ENCODE peak calls at places on chromosomes 6 and 20, in four cellular contexts. Y is DMS79; C is stimulated activated CD4-positive, alpha-beta T cell treated with anti-CD3 and anti-CD28 coated beads, Interleukin-12 subunit alpha, Interleukin-12 subunit beta, amount 100 ng/mL, for 4 hours; R is astrocyte of the cerebellum. U is an unnamed sample.

GRCh38 chr20:42419814-42420532 is 769.7 kb downstream of the PTPRT start:
- DNase-seq in R (no peak), Y (no peak), C (no peak), U (no peak)

GRCh38 chr20:4601630-4602296 is 119.9 kb upstream of the PRND start:
- DNase-seq in C (no peak), R (no peak), Y (peak; percentile 20), U (no peak)

GRCh38 chr6:162442675-162443074 is 284.9 kb downstream of the PRKN start:
- DNase-seq in R (peak; percentile 3), C (no peak), Y (no peak), U (peak; percentile 60)

GRCh38 chr6:21846541-21847451 is 253.2 kb downstream of the SOX4 start:
- DNase-seq in Y (peak; percentile 74), R (no peak), C (no peak), U (peak; percentile 87)

GRCh38 chr6:106119526-106119925 is 33.4 kb downstream of the PRDM1 start:
- DNase-seq in C (no peak), R (no peak), Y (no peak), U (no peak)

GRCh38 chr20:32681175-32682084 is 7.7 kb upstream of the C20orf203 start:
- DNase-seq in R (no peak), Y (peak; percentile 48), C (no peak), U (peak; percentile 83)

GRCh38 chr6:137901454-137901853 is 34.4 kb downstream of the TNFAIP3 start:
- DNase-seq in Y (no peak), C (no peak), R (no peak), U (no peak)

GRCh38 chr6:78867370-78868040 is at the start of gene IRAK1BP1:
- DNase-seq in Y (peak; percentile 86), C (peak; percentile 74), R (peak; percentile 32), U (peak; percentile 90)

GRCh38 chr20:62558779-62559178 is 83.0 kb upstream of the GATA5 start:
- DNase-seq in C (no peak), Y (no peak), R (no peak), U (no peak)

GRCh38 chr6:42774201-42774600 is 7.7 kb upstream of the BICRAL start:
- DNase-seq in R (no peak), Y (no peak), C (peak; percentile 23), U (no peak)

GRCh38 chr20:36717657-36718056 is 28.2 kb downstream of the NDRG3 start:
- DNase-seq in Y (no peak), C (no peak), R (no peak), U (no peak)

GRCh38 chr20:16417001-16417400 is 156.2 kb downstream of the KIF16B start:
- DNase-seq in R (no peak), Y (no peak), C (no peak), U (no peak)

GRCh38 chr20:47809561-47809960 is 24.3 kb upstream of the SULF2 start:
- DNase-seq in R (no peak), C (no peak), Y (no peak), U (no peak)

GRCh38 chr20:47785900-47786762 is 850 bp upstream of the SULF2 start:
- DNase-seq in Y (peak; percentile 41), R (peak; percentile 69), C (no peak), U (peak; percentile 92)

U was measured in SK-N-DZ.